ENCODE peak calls at places on chromosomes 12 and 14, in five cellular contexts. V is H1, W is K562, S is HepG2, Y is GM12878. F is an unnamed sample.

GRCh38 chr14:53999061-53999488 is 42.5 kb upstream of the BMP4 start:
- DNase-seq in W (no peak), Y (no peak), S (peak), V (no peak), F (no peak)

GRCh38 chr14:63435838-63436237 is 107.3 kb downstream of the PPP2R5E start:
- DNase-seq in Y (no peak), W (no peak), S (peak), V (no peak), F (peak)

GRCh38 chr12:17976202-17976601 is 113.8 kb downstream of the RERGL start:
- DNase-seq in V (peak), W (no peak), Y (no peak), S (no peak), F (no peak)

GRCh38 chr12:105206686-105207374 is 29.1 kb downstream of the APPL2 start:
- DNase-seq in V (no peak), W (no peak), Y (no peak), S (no peak), F (no peak)

GRCh38 chr12:29041621-29042020 is 107.5 kb upstream of the FAR2 start:
- DNase-seq in V (no peak), W (no peak), Y (no peak), S (no peak), F (no peak)

GRCh38 chr12:88207921-88208640 is 66.0 kb downstream of the TMTC3 start:
- DNase-seq in W (no peak), S (no peak), Y (no peak), V (no peak), F (no peak)

GRCh38 chr12:107225626-107226025 is 132.3 kb upstream of the CRY1 start:
- DNase-seq in S (peak), W (no peak), Y (no peak), V (peak), F (peak)

GRCh38 chr14:62143235-62143634 is 381.0 kb downstream of the SNAPC1 start:
- DNase-seq in V (no peak), W (no peak), S (no peak), Y (no peak), F (no peak)

GRCh38 chr12:85186236-85186635 is 93.8 kb upstream of the ALX1 start:
- DNase-seq in V (no peak), W (no peak), Y (no peak), S (no peak), F (no peak)

GRCh38 chr14:69242311-69243224 is 17.4 kb upstream of the GALNT16 start:
- DNase-seq in S (peak), W (peak), V (peak), Y (peak), F (peak)

GRCh38 chr12:92469837-92470236 is 233.0 kb upstream of the PLEKHG7 start:
- DNase-seq in V (no peak), W (no peak), S (peak), Y (no peak), F (no peak)

GRCh38 chr14:71588576-71589215 is 343.5 kb upstream of the RGS6 start:
- DNase-seq in Y (no peak), W (no peak), S (no peak), V (no peak), F (no peak)

GRCh38 chr14:35353409-35354172 is 51.0 kb downstream of the NFKBIA start:
- DNase-seq in S (peak), V (no peak), W (no peak), Y (no peak), F (no peak)

GRCh38 chr12:71476513-71476912 is 36.9 kb downstream of the LGR5 start:
- DNase-seq in S (no peak), W (no peak), V (no peak), Y (no peak), F (no peak)

GRCh38 chr12:72499244-72499643 is 227.1 kb downstream of the TRHDE start:
- DNase-seq in S (no peak), Y (no peak), W (no peak), V (no peak), F (no peak)

GRCh38 chr14:45400509-45400908 is 147.5 kb upstream of the MIS18BP1 start:
- DNase-seq in Y (no peak), S (no peak), V (no peak), W (no peak), F (no peak)

GRCh38 chr14:78278464-78278863 is 108.3 kb downstream of the NRXN3 start:
- DNase-seq in S (no peak), V (no peak), Y (no peak), W (no peak), F (no peak)

GRCh38 chr12:120229071-120229582 is 28.2 kb upstream of the RPLP0 start:
- DNase-seq in S (peak), Y (no peak), W (peak), V (no peak), F (no peak)

GRCh38 chr12:120228291-120229070 is 27.6 kb upstream of the RPLP0 start:
- DNase-seq in S (peak), V (peak), W (peak), Y (peak), F (peak)

GRCh38 chr12:120228041-120228290 is 27.1 kb upstream of the RPLP0 start:
- DNase-seq in V (no peak), S (no peak), W (no peak), Y (no peak), F (no peak)

GRCh38 chr12:120225852-120226640 is 25.1 kb upstream of the RPLP0 start:
- DNase-seq in Y (no peak), S (no peak), V (no peak), W (peak), F (no peak)

DNA sequence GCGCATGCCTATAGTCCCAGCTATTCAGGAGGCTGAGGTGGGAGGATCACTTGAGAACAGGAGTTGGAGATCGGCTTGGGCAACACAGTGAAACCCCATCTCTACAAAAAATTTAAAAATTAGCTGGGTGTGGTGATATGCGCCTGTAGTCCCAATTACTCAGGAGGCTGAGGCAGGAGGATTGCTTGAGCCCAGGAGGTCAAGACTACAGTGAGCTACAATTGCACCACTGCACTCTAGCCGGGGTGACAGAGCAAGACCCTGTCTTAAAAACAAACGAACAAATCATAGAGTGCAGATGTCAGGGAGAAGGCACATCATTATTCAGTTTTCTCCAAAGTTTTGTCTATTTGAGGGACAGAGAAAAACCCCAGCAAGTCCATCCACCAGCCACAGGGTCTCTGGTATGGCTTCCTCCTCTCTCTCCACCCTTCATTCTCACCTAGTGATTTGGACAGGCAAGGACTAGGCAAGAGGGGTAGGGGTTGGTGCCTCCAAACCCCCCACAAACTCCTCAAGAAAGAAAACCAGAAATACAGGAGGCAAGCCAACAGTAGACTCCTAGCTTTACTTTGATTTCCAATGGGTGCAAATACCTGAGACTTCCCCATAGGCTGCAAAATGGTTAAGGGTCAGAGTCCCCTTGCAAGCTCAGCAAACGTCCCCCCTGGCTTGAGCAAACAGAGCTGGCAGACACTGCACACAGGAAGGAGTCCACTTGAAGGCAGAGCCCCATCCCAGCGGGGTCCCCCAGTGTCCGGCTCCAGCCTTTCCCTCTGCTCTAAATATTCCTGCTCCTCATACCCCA is 26.5 kb upstream of the RPLP0 start:
- DNase-seq in Y (no peak), V (no peak), W (no peak), S (peak), F (no peak)
- H3K4me3 ChIP-seq in Y (no peak), V (no peak), W (no peak), S (peak), F (no peak)

GRCh38 chr12:109460538-109460937 is 16.6 kb downstream of the KCTD10 start:
- DNase-seq in Y (no peak), S (no peak), W (peak), V (no peak), F (no peak)

GRCh38 chr12:109455706-109456105 is 21.4 kb downstream of the KCTD10 start:
- DNase-seq in S (no peak), V (no peak), W (no peak), Y (no peak), F (no peak)

GRCh38 chr12:109459247-109459646 is 17.9 kb downstream of the KCTD10 start:
- DNase-seq in S (no peak), Y (no peak), V (no peak), W (no peak), F (no peak)

GRCh38 chr12:109458771-109459208 is 18.3 kb downstream of the KCTD10 start:
- DNase-seq in Y (no peak), W (no peak), S (no peak), V (no peak), F (no peak)

DNA sequence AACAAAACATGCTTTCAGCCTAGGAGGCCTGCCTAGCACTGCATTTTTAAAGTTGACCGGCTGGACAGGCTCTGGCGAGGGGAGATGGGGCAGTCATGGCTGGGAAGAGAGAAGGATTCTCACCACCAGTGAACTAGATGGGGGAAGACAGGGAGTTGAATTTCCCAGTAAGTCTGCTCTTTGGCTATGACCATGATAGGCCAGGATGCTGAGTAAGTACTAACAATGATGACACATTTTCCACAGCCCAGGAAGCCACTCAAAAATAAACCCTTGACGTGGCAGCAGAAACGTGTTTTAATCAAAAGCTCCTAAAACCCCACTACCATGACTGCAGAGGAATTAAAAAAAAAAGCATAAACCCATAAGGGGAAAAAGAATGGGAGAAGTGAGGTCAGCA is 19.0 kb downstream of the KCTD10 start:
- DNase-seq in S (no peak), Y (no peak), W (no peak), V (no peak), F (no peak)
- TF ChIP-seq HDAC2 in S (no peak), Y (no peak), W (no peak), V (no peak), F (no peak)

GRCh38 chr12:116135209-116135930 is 142.1 kb downstream of the MED13L start:
- DNase-seq in W (no peak), V (no peak), Y (no peak), S (peak), F (peak)
- H3K4me3 ChIP-seq in W (no peak), V (no peak), Y (no peak), S (no peak), F (no peak)

DNA sequence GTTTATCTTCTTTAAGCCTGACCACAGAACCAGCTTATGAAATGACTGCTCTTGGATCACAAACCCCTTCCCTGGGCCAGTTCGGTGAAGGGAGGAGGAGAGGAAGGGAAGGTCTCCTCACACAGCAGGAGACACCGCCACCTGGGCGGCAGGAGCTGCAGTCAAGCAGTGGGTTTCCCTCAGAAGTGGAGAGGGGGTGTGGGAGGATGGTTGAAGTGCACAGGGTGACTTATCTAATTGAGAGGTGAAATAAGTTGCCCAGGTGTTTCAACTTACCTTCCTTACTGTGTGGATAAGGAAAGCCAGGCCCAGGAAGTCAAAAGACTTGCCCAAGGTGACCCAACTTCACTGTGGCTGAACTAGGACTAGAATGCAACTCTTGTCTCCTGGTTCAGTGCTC is 106.8 kb downstream of the EGLN3 start:
- DNase-seq in W (no peak), Y (no peak), V (no peak), S (no peak), F (no peak)
- TF ChIP-seq HDAC2 in W (no peak), Y (no peak), V (no peak), S (no peak), F (no peak)

GRCh38 chr12:108803428-108804105 is 53.8 kb downstream of the SSH1 start:
- DNase-seq in V (peak), Y (peak), W (peak), S (peak), F (peak)

GRCh38 chr12:108799528-108800243 is 57.7 kb downstream of the SSH1 start:
- DNase-seq in W (no peak), S (no peak), Y (no peak), V (no peak), F (no peak)

GRCh38 chr12:108800591-108800990 is 56.8 kb downstream of the SSH1 start:
- DNase-seq in V (no peak), W (no peak), Y (no peak), S (no peak), F (no peak)

GRCh38 chr12:108802666-108803036 is 54.7 kb downstream of the SSH1 start:
- DNase-seq in Y (no peak), S (no peak), V (no peak), W (no peak), F (no peak)

DNA sequence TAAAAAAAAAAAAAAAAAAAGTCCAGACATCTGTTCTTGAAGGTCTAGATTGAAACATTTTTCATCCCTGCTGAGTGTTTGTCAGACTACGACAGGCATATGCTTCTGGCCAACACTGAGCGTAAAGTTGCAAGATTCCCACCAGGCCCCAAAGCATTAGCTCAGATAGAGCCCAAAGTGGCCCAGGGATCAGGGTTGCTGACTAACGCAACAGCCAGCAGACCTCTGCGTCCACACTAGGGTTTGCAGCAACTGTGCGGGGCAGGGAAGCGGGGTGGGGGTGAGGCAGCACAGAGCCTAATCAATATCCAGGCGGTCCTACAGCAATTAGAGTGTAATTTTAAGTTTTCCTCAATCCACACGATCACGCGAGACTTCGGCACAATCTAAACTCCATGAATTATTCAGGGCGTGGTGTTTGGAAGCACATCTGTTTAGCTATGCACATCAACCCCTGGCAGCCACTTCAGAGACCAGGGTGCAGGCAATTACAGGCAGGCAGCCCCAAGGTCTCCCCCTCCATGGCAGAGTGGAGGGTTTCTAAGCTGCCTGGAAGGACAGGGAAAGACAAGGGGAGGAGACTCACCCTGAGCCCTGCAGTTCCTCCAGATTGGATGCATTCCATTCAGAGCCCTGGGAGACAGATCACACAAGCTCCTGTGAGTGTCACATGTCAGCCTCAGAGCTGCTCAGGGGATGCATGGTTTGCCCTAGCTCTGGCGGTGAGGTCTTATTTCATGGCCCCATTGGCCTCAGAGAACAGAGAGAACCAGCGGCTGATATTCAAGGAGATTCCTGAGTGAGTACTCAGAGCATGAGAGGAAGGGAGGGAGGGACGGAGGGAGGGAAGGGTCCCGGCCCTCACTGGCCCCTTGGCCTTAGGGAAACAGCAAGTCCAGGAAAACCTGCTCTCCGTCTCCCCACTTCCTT is 55.4 kb downstream of the SSH1 start:
- DNase-seq in W (no peak), S (no peak), Y (no peak), V (peak), F (no peak)
- H3K4me3 ChIP-seq in W (no peak), S (no peak), Y (no peak), V (peak), F (no peak)

GRCh38 chr12:111954974-111955373 is 58.0 kb downstream of the TMEM116 start:
- DNase-seq in V (no peak), W (no peak), Y (no peak), S (no peak), F (peak)

DNA sequence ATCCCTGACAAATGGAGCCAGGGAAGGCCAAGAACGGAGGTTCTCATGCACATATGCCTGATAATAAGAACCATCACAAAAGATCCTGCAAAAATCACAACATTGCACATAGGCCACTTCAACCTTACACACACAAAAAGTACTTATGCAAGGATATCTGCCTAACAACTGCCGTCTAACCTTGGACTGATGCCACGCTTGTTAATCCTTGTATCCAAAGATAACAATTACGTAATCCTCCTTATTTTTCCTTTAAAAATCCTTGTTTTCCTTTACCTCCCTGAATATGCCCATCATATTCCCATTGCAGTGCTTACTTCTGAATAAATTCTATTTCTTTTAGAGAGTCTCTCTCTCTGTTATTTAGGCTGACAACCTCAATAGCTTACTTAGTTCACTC is 59.5 kb downstream of the TMEM116 start:
- DNase-seq in S (peak), W (no peak), Y (no peak), V (no peak), F (no peak)
- TF ChIP-seq HDAC2 in S (no peak), W (no peak), Y (no peak), V (no peak), F (no peak)

GRCh38 chr12:25051583-25052190 is 102.8 kb upstream of the BCAT1 start:
- DNase-seq in V (no peak), W (no peak), Y (peak), S (no peak), F (no peak)
- H3K4me3 ChIP-seq in V (no peak), W (no peak), Y (peak), S (no peak), F (no peak)